ENCODE peak calls at places on chromosomes 12 and 14, in five cellular contexts. V is activated T-cell treated with anti-CD3 and anti-CD28 coated beads, Interleukin-2, amount 50 U/mL, for 72 hours; R is bronchial epithelial cell; H is choroid plexus epithelial cell; W is A549. E is an unnamed sample.

GRCh38 chr14:92397140-92397815 is 74.3 kb downstream of the SLC24A4 start:
- DNase-seq in V (no peak), R (peak), H (no peak), W (peak), E (no peak)

GRCh38 chr12:29698756-29699155 is 85.0 kb downstream of the TMTC1 start:
- DNase-seq in V (no peak), R (no peak), H (no peak), W (no peak), E (no peak)

GRCh38 chr14:100654814-100655795 is 67.9 kb upstream of the BEGAIN start:
- DNase-seq in V (peak), R (no peak), H (no peak), W (peak), E (peak)

GRCh38 chr12:71315328-71315960 is 124.2 kb upstream of the LGR5 start:
- DNase-seq in V (no peak), R (peak), H (no peak), W (no peak), E (no peak)

GRCh38 chr14:105842105-105842504 is 315.7 kb downstream of the TMEM121 start:
- DNase-seq in V (no peak), R (no peak), H (no peak), W (no peak), E (no peak)

GRCh38 chr12:124152733-124153132 is 142.2 kb upstream of the RFLNA start:
- DNase-seq in V (no peak), R (no peak), H (no peak), W (no peak), E (no peak)

GRCh38 chr12:51383281-51383905 is 7.8 kb downstream of the GALNT6 start:
- DNase-seq in V (no peak), R (peak), H (no peak), W (no peak), E (no peak)

GRCh38 chr12:63917864-63918742 is 73.6 kb downstream of the SRGAP1 start:
- DNase-seq in V (no peak), R (peak), H (peak), W (peak), E (no peak)

GRCh38 chr12:49304161-49304560 is 9.2 kb downstream of the PRPH start:
- DNase-seq in V (no peak), R (no peak), H (peak), W (no peak), E (no peak)

GRCh38 chr14:22531451-22532344 is 57.3 kb downstream of the DAD1 start:
- DNase-seq in V (peak), R (no peak), H (no peak), W (no peak), E (peak)

E was measured in CD4-positive, alpha-beta memory T cell.